ENCODE peak calls at places on chromosomes 11 and 22, in seven cellular contexts. One of them, this sample, is unnamed.

GRCh38 chr22:35523167-35523928 is 17.3 kb upstream of the RASD2 start:
- DNase-seq in pancreas: no peak
- DNase-seq in cardiac fibroblast: no peak
- DNase-seq in left lung: no peak
- DNase-seq in CD8-positive, alpha-beta T cell: no peak
- DNase-seq in progenitor cell of endocrine pancreas: no peak
- DNase-seq in MM.1S: peak; percentile 44
- DNase-seq in this sample: no peak

GRCh38 chr11:57792060-57792541 is 30.5 kb downstream of the CTNND1 start:
- DNase-seq in pancreas: no peak
- DNase-seq in cardiac fibroblast: peak; percentile 39
- DNase-seq in left lung: peak; percentile 90
- DNase-seq in CD8-positive, alpha-beta T cell: peak; percentile 95
- DNase-seq in progenitor cell of endocrine pancreas: no peak
- DNase-seq in MM.1S: no peak
- DNase-seq in this sample: peak; percentile 91

GRCh38 chr22:44665115-44665514 is 36.9 kb upstream of the PRR5 start:
- DNase-seq in pancreas: no peak
- DNase-seq in cardiac fibroblast: no peak
- DNase-seq in left lung: peak; percentile 65
- DNase-seq in CD8-positive, alpha-beta T cell: no peak
- DNase-seq in progenitor cell of endocrine pancreas: no peak
- DNase-seq in MM.1S: no peak
- DNase-seq in this sample: no peak

GRCh38 chr11:60563553-60564235 is 48.5 kb downstream of the MS4A13 start:
- DNase-seq in pancreas: no peak
- DNase-seq in cardiac fibroblast: peak; percentile 12
- DNase-seq in left lung: no peak
- DNase-seq in CD8-positive, alpha-beta T cell: no peak
- DNase-seq in progenitor cell of endocrine pancreas: no peak
- DNase-seq in MM.1S: peak; percentile 70
- DNase-seq in this sample: no peak

GRCh38 chr11:86497310-86497709 is 122.6 kb downstream of the CCDC81 start:
- DNase-seq in pancreas: no peak
- DNase-seq in cardiac fibroblast: peak; percentile 63
- DNase-seq in left lung: no peak
- DNase-seq in CD8-positive, alpha-beta T cell: no peak
- DNase-seq in progenitor cell of endocrine pancreas: no peak
- DNase-seq in MM.1S: no peak
- DNase-seq in this sample: no peak

GRCh38 chr11:17655682-17656081 is 63.7 kb upstream of the MYOD1 start:
- DNase-seq in pancreas: no peak
- DNase-seq in cardiac fibroblast: no peak
- DNase-seq in left lung: no peak
- DNase-seq in CD8-positive, alpha-beta T cell: no peak
- DNase-seq in progenitor cell of endocrine pancreas: no peak
- DNase-seq in MM.1S: no peak
- DNase-seq in this sample: peak; percentile 3

GRCh38 chr11:113705871-113706654 is at the start of gene TMPRSS5:
- DNase-seq in pancreas: no peak
- DNase-seq in cardiac fibroblast: no peak
- DNase-seq in left lung: no peak
- DNase-seq in CD8-positive, alpha-beta T cell: no peak
- DNase-seq in progenitor cell of endocrine pancreas: no peak
- DNase-seq in MM.1S: no peak
- DNase-seq in this sample: no peak

GRCh38 chr11:35407041-35407440 is 12.3 kb downstream of the SLC1A2 start:
- DNase-seq in pancreas: no peak
- DNase-seq in cardiac fibroblast: no peak
- DNase-seq in left lung: no peak
- DNase-seq in CD8-positive, alpha-beta T cell: no peak
- DNase-seq in progenitor cell of endocrine pancreas: no peak
- DNase-seq in MM.1S: no peak
- DNase-seq in this sample: no peak

GRCh38 chr11:26558191-26558590 is 13.9 kb downstream of the MUC15 start:
- DNase-seq in pancreas: no peak
- DNase-seq in cardiac fibroblast: no peak
- DNase-seq in left lung: no peak
- DNase-seq in CD8-positive, alpha-beta T cell: no peak
- DNase-seq in progenitor cell of endocrine pancreas: no peak
- DNase-seq in MM.1S: no peak
- DNase-seq in this sample: no peak

GRCh38 chr22:42131562-42131961 is 952 bp upstream of the CYP2D6 start:
- DNase-seq in pancreas: no peak
- DNase-seq in cardiac fibroblast: no peak
- DNase-seq in left lung: no peak
- DNase-seq in CD8-positive, alpha-beta T cell: no peak
- DNase-seq in progenitor cell of endocrine pancreas: no peak
- DNase-seq in MM.1S: no peak
- DNase-seq in this sample: no peak

GRCh38 chr11:15742626-15743243 is 613.6 kb downstream of the SOX6 start:
- DNase-seq in pancreas: no peak
- DNase-seq in cardiac fibroblast: peak; percentile 27
- DNase-seq in left lung: no peak
- DNase-seq in CD8-positive, alpha-beta T cell: no peak
- DNase-seq in progenitor cell of endocrine pancreas: no peak
- DNase-seq in MM.1S: no peak
- DNase-seq in this sample: no peak

GRCh38 chr11:11218287-11218986 is 134.6 kb downstream of the CSNK2A3 start:
- DNase-seq in pancreas: no peak
- DNase-seq in cardiac fibroblast: no peak
- DNase-seq in left lung: no peak
- DNase-seq in CD8-positive, alpha-beta T cell: no peak
- DNase-seq in progenitor cell of endocrine pancreas: no peak
- DNase-seq in MM.1S: peak; percentile 68
- DNase-seq in this sample: no peak

GRCh38 chr22:29855611-29856181 is 17.6 kb upstream of the ASCC2 start:
- DNase-seq in pancreas: no peak
- DNase-seq in cardiac fibroblast: no peak
- DNase-seq in left lung: no peak
- DNase-seq in CD8-positive, alpha-beta T cell: no peak
- DNase-seq in progenitor cell of endocrine pancreas: no peak
- DNase-seq in MM.1S: no peak
- DNase-seq in this sample: no peak

GRCh38 chr11:126115820-126116319 is 53.2 kb upstream of the CDON start:
- DNase-seq in pancreas: peak; percentile 82
- DNase-seq in cardiac fibroblast: peak; percentile 44
- DNase-seq in left lung: peak; percentile 82
- DNase-seq in CD8-positive, alpha-beta T cell: no peak
- DNase-seq in progenitor cell of endocrine pancreas: peak; percentile 19
- DNase-seq in MM.1S: no peak
- DNase-seq in this sample: no peak
- TF ChIP-seq CTCF in pancreas: no peak
- TF ChIP-seq CTCF in cardiac fibroblast: no peak
- TF ChIP-seq CTCF in left lung: no peak
- TF ChIP-seq CTCF in CD8-positive, alpha-beta T cell: no peak
- TF ChIP-seq CTCF in progenitor cell of endocrine pancreas: peak; percentile 36
- TF ChIP-seq CTCF in MM.1S: no peak
- TF ChIP-seq CTCF in this sample: no peak

DNA sequence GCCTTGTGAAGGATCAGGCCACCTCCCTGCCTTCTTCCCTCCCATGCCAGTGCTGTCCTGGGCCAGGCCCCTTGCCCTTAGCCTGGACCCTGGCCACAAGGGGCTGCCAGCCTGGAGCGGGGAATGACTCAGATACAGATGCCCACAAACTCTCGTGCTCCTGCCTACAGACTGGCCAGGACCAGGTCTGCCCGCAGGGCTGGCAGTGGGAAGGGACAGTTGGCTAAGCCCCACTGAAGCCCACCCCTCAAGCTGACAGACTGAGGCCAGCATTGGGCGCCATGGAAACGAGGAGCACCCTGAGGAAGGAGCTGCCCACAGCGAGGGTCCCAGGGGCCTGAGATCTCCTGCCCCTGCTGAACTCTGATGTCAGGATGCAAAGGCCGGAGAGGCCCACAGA is 14.1 kb downstream of the SCUBE1 start:
- DNase-seq in pancreas: no peak
- DNase-seq in cardiac fibroblast: no peak
- DNase-seq in left lung: no peak
- DNase-seq in CD8-positive, alpha-beta T cell: no peak
- DNase-seq in progenitor cell of endocrine pancreas: no peak
- DNase-seq in MM.1S: no peak
- DNase-seq in this sample: no peak
- TF ChIP-seq CTCF in pancreas: no peak
- TF ChIP-seq CTCF in cardiac fibroblast: no peak
- TF ChIP-seq CTCF in left lung: no peak
- TF ChIP-seq CTCF in CD8-positive, alpha-beta T cell: no peak
- TF ChIP-seq CTCF in progenitor cell of endocrine pancreas: no peak
- TF ChIP-seq CTCF in MM.1S: no peak
- TF ChIP-seq CTCF in this sample: no peak

GRCh38 chr11:79052539-79052938 is 388.3 kb downstream of the TENM4 start:
- DNase-seq in pancreas: no peak
- DNase-seq in cardiac fibroblast: no peak
- DNase-seq in left lung: no peak
- DNase-seq in CD8-positive, alpha-beta T cell: no peak
- DNase-seq in progenitor cell of endocrine pancreas: no peak
- DNase-seq in MM.1S: no peak
- DNase-seq in this sample: no peak

GRCh38 chr11:79054636-79055035 is 386.2 kb downstream of the TENM4 start:
- DNase-seq in pancreas: no peak
- DNase-seq in cardiac fibroblast: peak; percentile 32
- DNase-seq in left lung: no peak
- DNase-seq in CD8-positive, alpha-beta T cell: no peak
- DNase-seq in progenitor cell of endocrine pancreas: no peak
- DNase-seq in MM.1S: no peak
- DNase-seq in this sample: no peak

GRCh38 chr11:79059171-79059570 is 381.7 kb downstream of the TENM4 start:
- DNase-seq in pancreas: no peak
- DNase-seq in cardiac fibroblast: no peak
- DNase-seq in left lung: no peak
- DNase-seq in CD8-positive, alpha-beta T cell: no peak
- DNase-seq in progenitor cell of endocrine pancreas: no peak
- DNase-seq in MM.1S: no peak
- DNase-seq in this sample: no peak

GRCh38 chr11:79060081-79060480 is 380.7 kb downstream of the TENM4 start:
- DNase-seq in pancreas: no peak
- DNase-seq in cardiac fibroblast: no peak
- DNase-seq in left lung: no peak
- DNase-seq in CD8-positive, alpha-beta T cell: no peak
- DNase-seq in progenitor cell of endocrine pancreas: no peak
- DNase-seq in MM.1S: no peak
- DNase-seq in this sample: no peak

GRCh38 chr11:79055866-79056632 is 384.8 kb downstream of the TENM4 start:
- DNase-seq in pancreas: no peak
- DNase-seq in cardiac fibroblast: peak; percentile 38
- DNase-seq in left lung: no peak
- DNase-seq in CD8-positive, alpha-beta T cell: no peak
- DNase-seq in progenitor cell of endocrine pancreas: no peak
- DNase-seq in MM.1S: peak; percentile 46
- DNase-seq in this sample: no peak
- TF ChIP-seq CTCF in pancreas: no peak
- TF ChIP-seq CTCF in cardiac fibroblast: no peak
- TF ChIP-seq CTCF in left lung: no peak
- TF ChIP-seq CTCF in CD8-positive, alpha-beta T cell: no peak
- TF ChIP-seq CTCF in progenitor cell of endocrine pancreas: no peak
- TF ChIP-seq CTCF in MM.1S: peak; percentile 20
- TF ChIP-seq CTCF in this sample: no peak

GRCh38 chr11:44176541-44177213 is 81.2 kb downstream of the EXT2 start:
- DNase-seq in pancreas: no peak
- DNase-seq in cardiac fibroblast: no peak
- DNase-seq in left lung: no peak
- DNase-seq in CD8-positive, alpha-beta T cell: no peak
- DNase-seq in progenitor cell of endocrine pancreas: no peak
- DNase-seq in MM.1S: no peak
- DNase-seq in this sample: no peak

GRCh38 chr11:44179173-44179572 is 83.7 kb downstream of the EXT2 start:
- DNase-seq in pancreas: no peak
- DNase-seq in cardiac fibroblast: no peak
- DNase-seq in left lung: no peak
- DNase-seq in CD8-positive, alpha-beta T cell: no peak
- DNase-seq in progenitor cell of endocrine pancreas: no peak
- DNase-seq in MM.1S: no peak
- DNase-seq in this sample: no peak

GRCh38 chr11:44177905-44178304 is 82.4 kb downstream of the EXT2 start:
- DNase-seq in pancreas: no peak
- DNase-seq in cardiac fibroblast: no peak
- DNase-seq in left lung: no peak
- DNase-seq in CD8-positive, alpha-beta T cell: no peak
- DNase-seq in progenitor cell of endocrine pancreas: no peak
- DNase-seq in MM.1S: no peak
- DNase-seq in this sample: no peak

GRCh38 chr11:44180107-44180506 is 84.6 kb downstream of the EXT2 start:
- DNase-seq in pancreas: no peak
- DNase-seq in cardiac fibroblast: no peak
- DNase-seq in left lung: no peak
- DNase-seq in CD8-positive, alpha-beta T cell: no peak
- DNase-seq in progenitor cell of endocrine pancreas: no peak
- DNase-seq in MM.1S: no peak
- DNase-seq in this sample: no peak

GRCh38 chr11:44178381-44178780 is 82.9 kb downstream of the EXT2 start:
- DNase-seq in pancreas: no peak
- DNase-seq in cardiac fibroblast: peak; percentile 33
- DNase-seq in left lung: no peak
- DNase-seq in CD8-positive, alpha-beta T cell: no peak
- DNase-seq in progenitor cell of endocrine pancreas: no peak
- DNase-seq in MM.1S: no peak
- DNase-seq in this sample: no peak
- TF ChIP-seq CTCF in pancreas: no peak
- TF ChIP-seq CTCF in cardiac fibroblast: peak; percentile 14
- TF ChIP-seq CTCF in left lung: no peak
- TF ChIP-seq CTCF in CD8-positive, alpha-beta T cell: no peak
- TF ChIP-seq CTCF in progenitor cell of endocrine pancreas: no peak
- TF ChIP-seq CTCF in MM.1S: no peak
- TF ChIP-seq CTCF in this sample: no peak

DNA sequence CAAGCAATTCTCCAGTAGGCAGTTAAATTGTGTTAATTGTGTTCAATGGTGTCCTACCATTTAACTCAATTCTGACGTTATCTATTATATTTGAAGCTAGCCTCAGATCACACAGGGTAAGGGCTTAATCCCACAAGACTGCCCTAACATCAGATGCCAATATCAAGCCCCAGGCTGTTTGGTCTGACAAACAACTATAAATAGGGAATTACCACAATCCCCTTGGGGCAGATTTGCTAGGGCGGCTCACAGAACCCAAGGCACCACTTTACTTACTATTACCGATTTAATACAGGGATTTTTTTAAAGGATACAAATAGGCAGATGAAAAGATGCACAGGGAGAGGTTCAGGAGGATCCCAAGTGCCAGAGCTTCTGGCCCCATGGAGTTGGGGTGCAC is 678.4 kb downstream of the OPCML start:
- DNase-seq in pancreas: no peak
- DNase-seq in cardiac fibroblast: no peak
- DNase-seq in left lung: no peak
- DNase-seq in CD8-positive, alpha-beta T cell: no peak
- DNase-seq in progenitor cell of endocrine pancreas: no peak
- DNase-seq in MM.1S: no peak
- DNase-seq in this sample: no peak
- TF ChIP-seq CTCF in pancreas: no peak
- TF ChIP-seq CTCF in cardiac fibroblast: no peak
- TF ChIP-seq CTCF in left lung: no peak
- TF ChIP-seq CTCF in CD8-positive, alpha-beta T cell: no peak
- TF ChIP-seq CTCF in progenitor cell of endocrine pancreas: no peak
- TF ChIP-seq CTCF in MM.1S: no peak
- TF ChIP-seq CTCF in this sample: no peak